ENCODE peak calls at places on chromosomes 4 and X, in five cellular contexts. One of them, this sample, is unnamed.

GRCh38 chr4:164571593-164572385 is 182.1 kb upstream of the SMIM31 start:
- DNase-seq in stimulated activated CD4-positive, alpha-beta T cell treated with anti-CD3 and anti-CD28 coated beads, Interleukin-1b, Interleukin-23, amount 100 ng/mL, for 4 hours: no peak
- DNase-seq in astrocyte of the hippocampus: peak; percentile 60
- DNase-seq in SW480: no peak
- DNase-seq in SW 1271: no peak
- DNase-seq in this sample: no peak

GRCh38 chr4:100841911-100842310 is 324.1 kb upstream of the EMCN start:
- DNase-seq in stimulated activated CD4-positive, alpha-beta T cell treated with anti-CD3 and anti-CD28 coated beads, Interleukin-1b, Interleukin-23, amount 100 ng/mL, for 4 hours: no peak
- DNase-seq in astrocyte of the hippocampus: peak; percentile 14
- DNase-seq in SW480: no peak
- DNase-seq in SW 1271: no peak
- DNase-seq in this sample: no peak

GRCh38 chr4:72525938-72526337 is 43.1 kb downstream of the ADAMTS3 start:
- DNase-seq in stimulated activated CD4-positive, alpha-beta T cell treated with anti-CD3 and anti-CD28 coated beads, Interleukin-1b, Interleukin-23, amount 100 ng/mL, for 4 hours: no peak
- DNase-seq in astrocyte of the hippocampus: peak; percentile 84
- DNase-seq in SW480: no peak
- DNase-seq in SW 1271: no peak
- DNase-seq in this sample: no peak

GRCh38 chr4:8278421-8279287 is 9.1 kb downstream of the HTRA3 start:
- DNase-seq in stimulated activated CD4-positive, alpha-beta T cell treated with anti-CD3 and anti-CD28 coated beads, Interleukin-1b, Interleukin-23, amount 100 ng/mL, for 4 hours: no peak
- DNase-seq in astrocyte of the hippocampus: peak; percentile 83
- DNase-seq in SW480: no peak
- DNase-seq in SW 1271: no peak
- DNase-seq in this sample: no peak

GRCh38 chr4:183561905-183562304 is 57.0 kb downstream of the ING2 start:
- DNase-seq in stimulated activated CD4-positive, alpha-beta T cell treated with anti-CD3 and anti-CD28 coated beads, Interleukin-1b, Interleukin-23, amount 100 ng/mL, for 4 hours: no peak
- DNase-seq in astrocyte of the hippocampus: no peak
- DNase-seq in SW480: no peak
- DNase-seq in SW 1271: no peak
- DNase-seq in this sample: no peak

GRCh38 chr4:96352051-96352517 is 512.2 kb downstream of the PDHA2 start:
- DNase-seq in stimulated activated CD4-positive, alpha-beta T cell treated with anti-CD3 and anti-CD28 coated beads, Interleukin-1b, Interleukin-23, amount 100 ng/mL, for 4 hours: no peak
- DNase-seq in astrocyte of the hippocampus: peak; percentile 60
- DNase-seq in SW480: peak; percentile 1
- DNase-seq in SW 1271: peak; percentile 28
- DNase-seq in this sample: peak; percentile 58

GRCh38 chr4:23135792-23136645 is 443.3 kb downstream of the GBA3 start:
- DNase-seq in stimulated activated CD4-positive, alpha-beta T cell treated with anti-CD3 and anti-CD28 coated beads, Interleukin-1b, Interleukin-23, amount 100 ng/mL, for 4 hours: peak; percentile 2
- DNase-seq in astrocyte of the hippocampus: peak; percentile 82
- DNase-seq in SW480: peak; percentile 4
- DNase-seq in SW 1271: peak; percentile 25
- DNase-seq in this sample: peak; percentile 57

GRCh38 chrX:110310896-110311295 is 7.0 kb downstream of the AMMECR1 start:
- DNase-seq in stimulated activated CD4-positive, alpha-beta T cell treated with anti-CD3 and anti-CD28 coated beads, Interleukin-1b, Interleukin-23, amount 100 ng/mL, for 4 hours: peak; percentile 8
- DNase-seq in astrocyte of the hippocampus: no peak
- DNase-seq in SW480: no peak
- DNase-seq in SW 1271: no peak
- DNase-seq in this sample: no peak